ENCODE peak calls at places on chromosomes 3 and 15, in eight cellular contexts. T is CD4-positive, CD25-positive, alpha-beta regulatory T cell; X is lower lobe of right lung; Y is GM12878; F is ovary; E is heart left ventricle; N is vagina; Q is osteoblast. B is an unnamed sample. For H3K4me1 and H3K36me3, the result is how much of the 10 kb centered on the place peaks cover.

GRCh38 chr3:32614956-32615355 is 44.3 kb upstream of the DYNC1LI1 start:
- DNase-seq in F (no peak), T (no peak), X (no peak), Q (peak), Y (no peak), N (no peak), E (no peak), B (no peak)

GRCh38 chr15:80926126-80926525 is 63.5 kb downstream of the MESD start:
- DNase-seq in T (no peak), Q (no peak), X (no peak), F (no peak), Y (no peak), N (no peak), E (no peak), B (no peak)

GRCh38 chr15:71278989-71279756 is 163.9 kb downstream of the THSD4 start:
- DNase-seq in T (no peak), N (no peak), Y (no peak), X (peak), E (peak), F (peak), Q (no peak), B (no peak)

GRCh38 chr3:31456373-31456772 is 76.4 kb upstream of the STT3B start:
- DNase-seq in N (no peak), E (no peak), X (peak), Y (no peak), T (no peak), F (no peak), Q (no peak), B (no peak)

GRCh38 chr15:68192804-68193521 is 12.2 kb downstream of the CALML4 start:
- DNase-seq in N (no peak), F (no peak), E (peak), Y (no peak), Q (peak), X (no peak), T (no peak), B (no peak)

GRCh38 chr3:14988988-14989394 is 41.6 kb downstream of the NR2C2 start:
- DNase-seq in E (no peak), N (no peak), T (peak), Y (peak), Q (no peak), X (no peak), F (no peak), B (no peak)

GRCh38 chr15:87557871-87558270 is 698.7 kb downstream of the NTRK3 start:
- DNase-seq in X (no peak), E (no peak), Q (no peak), F (no peak), T (no peak), Y (no peak), N (no peak), B (no peak)

GRCh38 chr3:171875923-171876412 is 32.8 kb downstream of the TMEM212 start:
- DNase-seq in F (no peak), N (no peak), T (no peak), X (no peak), Y (no peak), Q (peak), E (no peak), B (no peak)

GRCh38 chr3:10205461-10206165 is 40.9 kb downstream of the IRAK2 start:
- DNase-seq in T (no peak), E (no peak), X (no peak), Q (peak), N (no peak), F (no peak), Y (no peak), B (no peak)

GRCh38 chr3:134294302-134294925 is 43.8 kb upstream of the RYK start:
- DNase-seq in T (peak), N (no peak), F (no peak), E (no peak), Q (no peak), Y (peak), X (no peak), B (peak)

GRCh38 chr15:80854104-80854503 is 74.9 kb downstream of the CEMIP start:
- DNase-seq in N (no peak), Q (no peak), X (no peak), F (peak), E (no peak), Y (no peak), T (no peak), B (no peak)

GRCh38 chr3:8869613-8870012 is 93.7 kb downstream of the RAD18 start:
- DNase-seq in E (no peak), T (no peak), N (no peak), F (no peak), X (no peak), Y (no peak), Q (peak), B (no peak)

GRCh38 chr3:136730595-136731273 is 21.4 kb downstream of the STAG1 start:
- DNase-seq in N (no peak), X (no peak), Y (peak), E (no peak), T (no peak), Q (no peak), F (no peak), B (no peak)
- H3K4me1 ChIP-seq in N (half or more), X (half or more), Y (under half), E (half or more), T (half or more), Q (under half), F (under half), B (half or more)

GRCh38 chr3:52546111-52546901 is 9.9 kb downstream of the UQCC5 start:
- DNase-seq in F (no peak), T (no peak), E (no peak), Y (no peak), Q (no peak), N (no peak), X (no peak), B (no peak)

GRCh38 chr3:52541050-52541449 is 4.6 kb downstream of the UQCC5 start:
- DNase-seq in F (no peak), X (no peak), E (no peak), Q (no peak), Y (no peak), T (no peak), N (no peak), B (no peak)

GRCh38 chr3:52547143-52547542 is 10.7 kb downstream of the UQCC5 start:
- DNase-seq in X (no peak), Y (no peak), N (no peak), T (no peak), F (no peak), Q (no peak), E (no peak), B (no peak)

GRCh38 chr3:52539010-52539653 is 2.7 kb downstream of the UQCC5 start:
- DNase-seq in Y (no peak), N (no peak), X (no peak), F (no peak), T (no peak), E (no peak), Q (no peak), B (no peak)

DNA sequence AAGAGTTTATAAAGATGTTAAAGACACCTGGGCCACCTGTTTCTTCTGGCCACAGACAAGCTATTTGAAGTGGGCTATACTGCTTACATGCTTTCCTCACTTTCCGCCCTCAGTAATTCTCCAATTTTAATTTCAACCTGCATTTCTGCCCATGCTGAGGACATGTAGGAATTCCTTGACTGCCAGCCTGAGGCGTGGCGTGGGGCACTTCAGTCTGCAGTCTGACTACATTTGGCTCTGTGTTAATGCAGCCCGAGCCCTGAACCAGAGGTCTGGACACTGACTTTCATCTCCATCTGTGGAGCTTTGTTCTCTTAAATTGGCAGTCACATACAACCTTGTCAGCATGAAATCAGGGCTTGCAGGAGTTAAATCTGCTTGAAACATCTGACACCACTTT is 8.5 kb downstream of the UQCC5 start:
- DNase-seq in Q (no peak), Y (no peak), T (no peak), E (no peak), F (no peak), X (no peak), N (no peak), B (no peak)
- H3K36me3 ChIP-seq in Q (under half), Y (under half), T (under half), E (under half), F (under half), X (half or more), N (under half), B (under half)

DNA sequence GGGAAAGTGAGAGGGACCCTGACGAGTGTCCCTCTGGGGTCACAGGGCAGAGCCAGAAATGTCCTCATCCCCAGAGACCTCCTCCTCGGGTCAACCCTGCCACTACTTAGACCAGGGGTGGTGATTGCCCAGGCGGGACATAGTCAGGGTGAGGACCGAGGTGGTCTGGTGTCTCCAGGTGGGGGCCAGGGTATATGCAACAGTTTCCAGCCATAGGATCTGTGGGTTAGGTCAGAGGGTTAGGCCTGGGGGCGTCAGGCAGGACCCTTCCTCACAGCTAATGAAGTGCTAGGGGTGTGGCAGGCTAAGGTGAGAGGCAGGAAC is 22.3 kb upstream of the FBLN2 start:
- DNase-seq in T (no peak), X (no peak), F (no peak), Y (no peak), Q (peak), E (no peak), N (no peak), B (no peak)
- H3K27ac ChIP-seq in T (no peak), X (no peak), F (no peak), Y (no peak), Q (no peak), E (peak), N (peak), B (no peak)

GRCh38 chr15:48388017-48388936 is 57.0 kb downstream of the DUT start:
- DNase-seq in X (no peak), E (no peak), F (no peak), Q (no peak), Y (no peak), N (peak), T (no peak), B (no peak)

GRCh38 chr15:48391950-48392349 is 60.7 kb downstream of the DUT start:
- DNase-seq in N (no peak), F (no peak), Q (no peak), E (no peak), X (no peak), Y (no peak), T (no peak), B (no peak)

GRCh38 chr15:48392356-48392755 is 61.1 kb downstream of the DUT start:
- DNase-seq in N (peak), F (peak), Y (no peak), X (no peak), Q (peak), E (peak), T (no peak), B (no peak)

GRCh38 chr15:48388937-48389309 is 57.7 kb downstream of the DUT start:
- DNase-seq in F (no peak), X (no peak), T (no peak), N (peak), Q (no peak), E (no peak), Y (no peak), B (no peak)

GRCh38 chr15:48389701-48390143 is 58.5 kb downstream of the DUT start:
- DNase-seq in Y (no peak), N (peak), T (no peak), X (no peak), Q (peak), F (peak), E (no peak), B (no peak)
- H3K4me1 ChIP-seq in Y (under half), N (half or more), T (under half), X (under half), Q (under half), F (under half), E (half or more), B (under half)

DNA sequence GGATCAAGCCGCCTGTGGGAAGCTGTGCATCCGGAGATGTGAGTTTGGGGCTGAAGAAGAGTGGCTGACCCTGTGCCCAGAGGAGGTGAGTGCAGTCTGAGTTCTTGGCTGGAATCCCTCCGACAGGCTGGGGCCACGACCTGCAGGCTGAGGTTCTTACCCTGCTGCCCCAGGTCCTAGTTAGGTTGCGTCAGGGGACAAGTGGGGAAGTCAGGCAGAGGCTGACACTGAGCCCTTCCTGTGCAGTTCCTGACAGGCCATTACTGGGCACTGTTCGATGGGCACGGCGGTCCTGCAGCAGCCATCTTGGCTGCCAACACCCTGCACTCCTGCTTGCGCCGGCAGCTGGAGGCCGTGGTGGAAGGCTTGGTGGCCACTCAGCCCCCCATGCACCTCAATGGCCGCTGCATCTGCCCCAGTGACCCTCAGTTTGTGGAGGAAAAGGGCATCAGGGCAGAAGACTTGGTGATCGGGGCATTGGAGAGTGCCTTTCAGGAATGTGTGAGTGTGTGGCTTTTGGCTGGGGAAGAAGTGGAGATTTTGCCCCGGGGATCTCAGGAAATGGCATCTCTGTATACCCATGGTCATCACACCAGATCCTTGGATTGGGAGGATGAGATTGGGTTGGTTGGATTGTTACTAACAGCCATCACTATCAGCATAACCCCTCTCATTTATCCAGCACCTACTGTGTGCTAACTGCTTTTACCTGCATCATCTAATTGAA is 1.3 kb downstream of the PPM1M start:
- DNase-seq in X (peak), E (no peak), N (peak), Q (peak), Y (no peak), T (no peak), F (peak), B (no peak)
- H3K36me3 ChIP-seq in X (under half), E (under half), N (under half), Q (under half), Y (under half), T (under half), F (under half), B (under half)

DNA sequence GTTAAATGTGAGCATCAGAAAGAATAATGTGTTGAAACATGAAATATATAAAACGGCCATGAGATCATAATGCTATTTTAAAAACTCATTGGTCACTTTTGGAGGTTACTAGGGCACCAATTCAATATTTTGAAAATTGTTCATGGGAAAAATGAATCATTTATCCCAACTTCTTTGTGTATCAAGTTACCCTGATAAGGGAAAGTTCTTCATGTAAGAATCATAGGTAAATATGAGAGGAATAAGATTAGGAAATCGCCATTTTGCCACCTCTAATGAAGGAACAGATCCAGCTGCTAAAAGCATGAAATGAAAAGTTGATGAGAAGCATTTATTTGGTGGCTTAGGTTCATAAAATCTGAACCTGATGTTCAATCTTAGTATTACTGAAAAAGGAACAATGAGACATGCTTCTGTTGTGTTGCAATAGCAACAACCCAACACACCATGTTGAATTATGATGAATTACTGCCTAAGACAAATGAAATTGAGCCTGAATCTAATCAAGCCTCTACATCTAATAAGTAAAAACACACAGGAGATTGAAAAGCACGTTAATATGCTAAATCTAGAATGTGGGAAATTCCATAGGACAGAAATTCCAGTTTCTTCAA is 32.5 kb downstream of the ABHD5 start:
- DNase-seq in T (no peak), Q (peak), N (no peak), X (no peak), F (no peak), Y (no peak), E (no peak), B (no peak)
- H3K27ac ChIP-seq in T (no peak), Q (peak), N (no peak), X (no peak), F (no peak), Y (no peak), E (no peak), B (no peak)

GRCh38 chr15:61175024-61175423 is 54.1 kb downstream of the RORA start:
- DNase-seq in N (no peak), Q (no peak), X (no peak), T (no peak), E (no peak), Y (no peak), F (no peak), B (no peak)
- H3K4me1 ChIP-seq in N (under half), Q (under half), X (under half), T (under half), E (under half), Y (under half), F (under half), B (under half)

GRCh38 chr3:57659004-57659672 is 33.7 kb downstream of the DENND6A start:
- DNase-seq in F (no peak), Y (no peak), E (no peak), Q (no peak), T (no peak), X (no peak), N (no peak), B (no peak)
- H3K36me3 ChIP-seq in F (under half), Y (under half), E (under half), Q (under half), T (half or more), X (half or more), N (under half), B (under half)

GRCh38 chr3:98777801-98778220 is 14.7 kb downstream of the ST3GAL6 start:
- DNase-seq in X (no peak), Q (peak), T (no peak), F (no peak), E (no peak), N (no peak), Y (no peak), B (no peak)

GRCh38 chr3:98779936-98780335 is 16.8 kb downstream of the ST3GAL6 start:
- DNase-seq in X (no peak), F (no peak), Q (no peak), E (no peak), Y (no peak), T (no peak), N (no peak), B (no peak)

GRCh38 chr3:98780343-98780742 is 17.2 kb downstream of the ST3GAL6 start:
- DNase-seq in F (no peak), X (no peak), Y (no peak), N (no peak), E (no peak), Q (peak), T (no peak), B (no peak)

GRCh38 chr3:98778383-98778782 is 15.2 kb downstream of the ST3GAL6 start:
- DNase-seq in X (no peak), N (no peak), E (no peak), Y (no peak), F (no peak), T (no peak), Q (no peak), B (no peak)

DNA sequence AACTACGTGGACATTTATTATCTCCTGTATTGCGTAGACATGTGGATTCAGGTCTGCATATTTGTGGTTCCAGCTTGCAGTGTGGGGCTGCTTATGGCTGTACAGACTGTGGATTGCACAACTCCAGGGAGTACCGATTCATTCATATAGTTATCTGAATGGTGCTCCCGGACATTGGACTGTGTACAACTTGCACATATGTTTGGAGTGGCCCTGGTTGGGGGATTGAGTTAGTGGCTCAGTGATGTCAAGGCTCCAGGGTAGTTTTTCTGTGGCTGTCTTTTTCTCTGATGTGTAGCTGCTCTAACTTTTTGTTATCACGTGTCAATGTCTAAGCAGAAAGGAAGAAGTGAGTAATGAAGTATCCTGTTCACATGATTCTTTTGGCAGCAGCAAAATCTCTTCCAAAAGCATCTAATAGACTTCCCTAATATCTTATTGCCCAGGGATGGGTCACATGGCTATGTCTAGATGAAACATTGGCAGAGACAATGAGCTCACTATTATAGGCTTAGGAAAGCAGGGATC is 15.8 kb downstream of the ST3GAL6 start:
- DNase-seq in E (no peak), Y (no peak), X (no peak), Q (peak), F (no peak), N (no peak), T (no peak), B (no peak)
- H3K27ac ChIP-seq in E (peak), Y (no peak), X (peak), Q (peak), F (no peak), N (peak), T (no peak), B (no peak)